ENCODE peak calls at places on chromosome 15, in ten cellular contexts. G, M, Q, B, S, C, I, J, Z and E are unnamed samples.

GRCh38 chr15:38320181-38320580 is 67.5 kb downstream of the SPRED1 start:
- DNase-seq in G (peak), M (no peak), Q (peak), B (no peak), S (no peak), C (peak), I (no peak), J (peak), Z (peak), E (no peak)

GRCh38 chr15:32659340-32659831 is 17.9 kb downstream of the SCG5 start:
- DNase-seq in G (peak), M (no peak), Q (peak), B (no peak), S (no peak), C (peak), I (no peak), J (peak), Z (peak), E (peak)

GRCh38 chr15:94722025-94722636 is 490.8 kb downstream of the MCTP2 start:
- DNase-seq in G (no peak), M (no peak), Q (no peak), B (no peak), S (no peak), C (no peak), I (no peak), J (no peak), Z (peak), E (no peak)

GRCh38 chr15:94638183-94638582 is 406.8 kb downstream of the MCTP2 start:
- DNase-seq in G (no peak), M (no peak), Q (no peak), B (no peak), S (no peak), C (no peak), I (no peak), J (no peak), Z (no peak), E (no peak)

GRCh38 chr15:50886611-50887350 is 21.7 kb upstream of the AP4E1 start:
- DNase-seq in G (no peak), M (no peak), Q (no peak), B (no peak), S (no peak), C (no peak), I (no peak), J (no peak), Z (no peak), E (no peak)

GRCh38 chr15:55907797-55908196 is 85.6 kb downstream of the NEDD4 start:
- DNase-seq in G (peak), M (no peak), Q (peak), B (no peak), S (peak), C (peak), I (no peak), J (peak), Z (peak), E (peak)

GRCh38 chr15:72236381-72237285 is 5.6 kb upstream of the PKM start:
- DNase-seq in G (peak), M (no peak), Q (no peak), B (no peak), S (no peak), C (peak), I (no peak), J (peak), Z (no peak), E (no peak)

GRCh38 chr15:97941572-97941971 is 18.9 kb upstream of the ARRDC4 start:
- DNase-seq in G (no peak), M (no peak), Q (no peak), B (no peak), S (no peak), C (no peak), I (no peak), J (no peak), Z (peak), E (no peak)

GRCh38 chr15:72968531-72968922 is 83.7 kb upstream of the NEO1 start:
- DNase-seq in G (no peak), M (no peak), Q (no peak), B (no peak), S (no peak), C (peak), I (no peak), J (no peak), Z (peak), E (no peak)

GRCh38 chr15:31306036-31306425 is 20.6 kb upstream of the KLF13 start:
- DNase-seq in G (no peak), M (no peak), Q (no peak), B (no peak), S (no peak), C (no peak), I (no peak), J (no peak), Z (no peak), E (no peak)

GRCh38 chr15:58332676-58333400 is 99.0 kb upstream of the LIPC start:
- DNase-seq in G (peak), M (no peak), Q (peak), B (no peak), S (peak), C (peak), I (no peak), J (peak), Z (peak), E (peak)

GRCh38 chr15:74320358-74321247 is 46.8 kb downstream of the CYP11A1 start:
- DNase-seq in G (peak), M (no peak), Q (no peak), B (no peak), S (no peak), C (peak), I (no peak), J (peak), Z (peak), E (peak)

GRCh38 chr15:74723754-74724334 is 1.5 kb downstream of the CYP1A1 start:
- DNase-seq in G (peak), M (peak), Q (peak), B (no peak), S (no peak), C (peak), I (peak), J (peak), Z (peak), E (peak)

GRCh38 chr15:65885668-65886218 is 16.5 kb downstream of the RAB11A start:
- DNase-seq in G (no peak), M (no peak), Q (no peak), B (no peak), S (no peak), C (no peak), I (no peak), J (no peak), Z (no peak), E (no peak)

GRCh38 chr15:79447060-79447459 is 14.9 kb downstream of the MINAR1 start:
- DNase-seq in G (no peak), M (no peak), Q (no peak), B (no peak), S (no peak), C (no peak), I (no peak), J (no peak), Z (no peak), E (no peak)

GRCh38 chr15:96692826-96693225 is 362.3 kb downstream of the NR2F2 start:
- DNase-seq in G (no peak), M (no peak), Q (no peak), B (no peak), S (no peak), C (no peak), I (no peak), J (no peak), Z (no peak), E (no peak)

GRCh38 chr15:40992241-40992741 is 39.0 kb downstream of the CHAC1 start:
- DNase-seq in G (peak), M (no peak), Q (no peak), B (no peak), S (no peak), C (peak), I (no peak), J (peak), Z (no peak), E (peak)

GRCh38 chr15:69160976-69161877 is 792 bp downstream of the GLCE start:
- DNase-seq in G (peak), M (no peak), Q (peak), B (peak), S (no peak), C (peak), I (peak), J (peak), Z (peak), E (peak)

GRCh38 chr15:77028451-77029165 is 33.7 kb downstream of the PSTPIP1 start:
- DNase-seq in G (no peak), M (peak), Q (no peak), B (no peak), S (no peak), C (no peak), I (no peak), J (no peak), Z (no peak), E (no peak)

GRCh38 chr15:33490703-33491102 is 179.9 kb downstream of the RYR3 start:
- DNase-seq in G (no peak), M (no peak), Q (no peak), B (no peak), S (no peak), C (no peak), I (no peak), J (no peak), Z (no peak), E (no peak)

GRCh38 chr15:69626095-69627066 is 173.8 kb downstream of the RPLP1 start:
- DNase-seq in G (no peak), M (no peak), Q (no peak), B (no peak), S (no peak), C (no peak), I (no peak), J (no peak), Z (no peak), E (no peak)

GRCh38 chr15:57591822-57592367 is at the start of gene MYZAP:
- DNase-seq in G (no peak), M (no peak), Q (peak), B (peak), S (no peak), C (peak), I (peak), J (peak), Z (peak), E (no peak)

GRCh38 chr15:35038655-35039534 is 46.2 kb downstream of the NANOGP8 start:
- DNase-seq in G (peak), M (no peak), Q (peak), B (no peak), S (peak), C (peak), I (no peak), J (peak), Z (peak), E (peak)

GRCh38 chr15:61974759-61975158 is 85.5 kb downstream of the VPS13C start:
- DNase-seq in G (peak), M (no peak), Q (no peak), B (no peak), S (no peak), C (no peak), I (no peak), J (peak), Z (peak), E (no peak)

GRCh38 chr15:33453761-33454160 is 143.0 kb downstream of the RYR3 start:
- DNase-seq in G (no peak), M (no peak), Q (no peak), B (no peak), S (no peak), C (no peak), I (no peak), J (no peak), Z (no peak), E (no peak)

GRCh38 chr15:40696228-40696627 is 1.3 kb downstream of the RAD51 start:
- DNase-seq in G (no peak), M (no peak), Q (no peak), B (no peak), S (no peak), C (no peak), I (no peak), J (peak), Z (no peak), E (no peak)

GRCh38 chr15:23439513-23439912 is 7.5 kb downstream of the GOLGA6L2 start:
- DNase-seq in G (no peak), M (no peak), Q (no peak), B (no peak), S (no peak), C (no peak), I (no peak), J (no peak), Z (no peak), E (no peak)

GRCh38 chr15:36863551-36863950 is 236.8 kb downstream of the MEIS2 start:
- DNase-seq in G (peak), M (no peak), Q (no peak), B (no peak), S (no peak), C (no peak), I (no peak), J (no peak), Z (no peak), E (no peak)

GRCh38 chr15:87816811-87817210 is 439.7 kb downstream of the NTRK3 start:
- DNase-seq in G (peak), M (no peak), Q (peak), B (no peak), S (peak), C (peak), I (no peak), J (peak), Z (peak), E (peak)

GRCh38 chr15:98717942-98718341 is 69.6 kb downstream of the IGF1R start:
- DNase-seq in G (no peak), M (no peak), Q (no peak), B (no peak), S (no peak), C (no peak), I (no peak), J (no peak), Z (no peak), E (no peak)

GRCh38 chr15:40244961-40245523 is 6.2 kb downstream of the PAK6 start:
- DNase-seq in G (no peak), M (peak), Q (no peak), B (no peak), S (no peak), C (no peak), I (no peak), J (no peak), Z (peak), E (no peak)

GRCh38 chr15:100461049-100461448 is 67.7 kb downstream of the CERS3 start:
- DNase-seq in G (no peak), M (no peak), Q (no peak), B (peak), S (no peak), C (no peak), I (no peak), J (no peak), Z (no peak), E (no peak)

GRCh38 chr15:93989611-93990010 is 241.8 kb upstream of the MCTP2 start:
- DNase-seq in G (no peak), M (no peak), Q (no peak), B (no peak), S (no peak), C (no peak), I (no peak), J (no peak), Z (no peak), E (no peak)

GRCh38 chr15:97598353-97598798 is 362.1 kb upstream of the ARRDC4 start:
- DNase-seq in G (no peak), M (no peak), Q (no peak), B (no peak), S (no peak), C (peak), I (no peak), J (no peak), Z (no peak), E (no peak)

GRCh38 chr15:79875213-79875612 is 21.6 kb downstream of the MTHFS start:
- DNase-seq in G (no peak), M (no peak), Q (no peak), B (no peak), S (no peak), C (no peak), I (no peak), J (no peak), Z (no peak), E (no peak)

GRCh38 chr15:65336767-65337435 is 32.4 kb downstream of the RNU5B-1 start:
- DNase-seq in G (no peak), M (no peak), Q (no peak), B (no peak), S (no peak), C (no peak), I (no peak), J (no peak), Z (no peak), E (no peak)

GRCh38 chr15:80878867-80879250 is 99.7 kb downstream of the CEMIP start:
- DNase-seq in G (no peak), M (no peak), Q (no peak), B (no peak), S (no peak), C (peak), I (no peak), J (no peak), Z (no peak), E (no peak)

GRCh38 chr15:80875568-80875967 is 96.4 kb downstream of the CEMIP start:
- DNase-seq in G (no peak), M (no peak), Q (no peak), B (no peak), S (no peak), C (no peak), I (no peak), J (peak), Z (no peak), E (no peak)

GRCh38 chr15:80880086-80880485 is 100.9 kb downstream of the CEMIP start:
- DNase-seq in G (no peak), M (no peak), Q (no peak), B (no peak), S (no peak), C (no peak), I (no peak), J (no peak), Z (no peak), E (no peak)

GRCh38 chr15:80876034-80876433 is 96.9 kb downstream of the CEMIP start:
- DNase-seq in G (no peak), M (no peak), Q (no peak), B (no peak), S (no peak), C (peak), I (no peak), J (no peak), Z (no peak), E (no peak)

GRCh38 chr15:80878242-80878866 is 99.2 kb downstream of the CEMIP start:
- DNase-seq in G (peak), M (no peak), Q (peak), B (no peak), S (no peak), C (peak), I (no peak), J (no peak), Z (no peak), E (no peak)
- H3K4me3 ChIP-seq in G (no peak), M (no peak), Q (no peak), B (no peak), S (no peak), C (no peak), I (no peak), J (no peak), Z (no peak), E (no peak)

DNA sequence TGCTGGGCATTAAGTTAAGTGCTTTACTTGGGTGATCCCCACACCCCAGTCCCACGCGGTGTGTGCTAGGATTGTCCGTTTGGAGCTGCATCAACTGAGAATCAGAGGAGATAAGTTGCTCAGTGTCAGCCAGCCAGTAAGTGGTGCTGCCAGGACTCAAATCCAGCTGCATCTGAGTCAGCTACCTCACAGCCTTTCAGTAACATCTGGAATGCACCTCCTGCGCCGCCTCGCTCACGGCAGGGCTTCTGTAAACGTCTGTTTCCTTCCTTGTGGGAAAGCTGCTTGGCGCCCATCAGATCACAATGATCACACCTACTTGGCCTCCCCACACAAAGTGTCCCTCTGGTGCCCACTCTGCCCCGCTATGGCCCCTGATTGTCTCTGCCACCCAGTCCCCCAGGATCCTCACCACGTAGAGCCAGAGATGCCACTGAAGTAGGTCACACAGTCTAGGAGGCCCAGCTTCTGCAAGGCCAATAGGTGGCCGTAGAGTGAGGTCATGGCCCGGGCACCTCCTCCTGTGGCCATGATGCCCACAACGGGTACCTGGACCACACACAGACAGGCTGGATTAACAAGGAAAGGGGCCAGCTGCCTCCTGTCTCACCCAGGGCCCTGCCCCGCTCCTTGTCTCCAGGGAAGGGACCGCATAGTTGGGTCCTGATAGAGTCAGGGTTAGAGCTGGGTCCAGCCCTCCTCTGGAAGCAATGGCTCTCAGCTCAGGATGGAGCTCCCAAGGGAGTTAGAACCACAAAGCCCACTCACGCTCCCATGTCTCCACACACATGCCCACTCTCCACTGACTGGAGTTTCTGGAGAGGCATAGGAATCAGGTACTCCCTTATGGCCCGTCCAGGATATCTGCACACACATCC is 13.5 kb downstream of the PLA2G4D start:
- DNase-seq in G (peak), M (peak), Q (no peak), B (no peak), S (no peak), C (peak), I (no peak), J (peak), Z (no peak), E (no peak)
- H3K4me3 ChIP-seq in G (no peak), M (no peak), Q (no peak), B (no peak), S (no peak), C (no peak), I (no peak), J (no peak), Z (no peak), E (no peak)

DNA sequence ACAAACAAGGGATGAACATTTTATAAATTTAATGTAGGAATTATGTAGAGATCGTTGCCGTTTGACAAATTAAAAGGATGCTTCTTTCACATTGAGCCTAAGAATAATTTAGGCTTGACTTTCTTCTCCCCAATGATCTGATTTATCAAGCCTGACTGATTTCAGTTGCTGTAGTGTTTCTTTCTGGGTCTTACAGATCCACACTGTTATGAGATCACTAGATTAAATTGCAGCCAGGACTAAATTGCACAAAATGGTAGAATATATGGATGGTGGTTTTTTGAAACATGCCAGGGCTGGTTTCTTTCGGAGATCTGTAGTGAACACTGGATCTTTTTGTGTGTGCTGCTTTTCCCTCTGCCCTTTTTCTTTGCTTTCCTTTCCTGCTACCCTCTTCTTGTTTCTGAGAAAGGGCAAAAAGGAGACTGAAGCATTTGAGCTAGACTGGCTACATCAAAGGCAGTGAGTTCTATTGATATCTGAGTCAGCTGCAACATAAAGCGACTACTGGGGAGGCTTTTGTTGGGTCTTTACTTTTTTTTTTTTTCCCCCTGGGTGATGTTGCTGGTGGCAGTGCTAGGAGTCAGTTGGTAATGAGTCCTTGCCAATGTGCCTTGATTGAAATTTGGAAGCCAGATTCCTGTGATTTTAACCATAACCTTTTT is 83.0 kb downstream of the AKAP13 start:
- DNase-seq in G (no peak), M (no peak), Q (no peak), B (no peak), S (no peak), C (no peak), I (peak), J (no peak), Z (no peak), E (no peak)
- H3K4me3 ChIP-seq in G (no peak), M (no peak), Q (no peak), B (no peak), S (no peak), C (no peak), I (no peak), J (no peak), Z (no peak), E (no peak)

DNA sequence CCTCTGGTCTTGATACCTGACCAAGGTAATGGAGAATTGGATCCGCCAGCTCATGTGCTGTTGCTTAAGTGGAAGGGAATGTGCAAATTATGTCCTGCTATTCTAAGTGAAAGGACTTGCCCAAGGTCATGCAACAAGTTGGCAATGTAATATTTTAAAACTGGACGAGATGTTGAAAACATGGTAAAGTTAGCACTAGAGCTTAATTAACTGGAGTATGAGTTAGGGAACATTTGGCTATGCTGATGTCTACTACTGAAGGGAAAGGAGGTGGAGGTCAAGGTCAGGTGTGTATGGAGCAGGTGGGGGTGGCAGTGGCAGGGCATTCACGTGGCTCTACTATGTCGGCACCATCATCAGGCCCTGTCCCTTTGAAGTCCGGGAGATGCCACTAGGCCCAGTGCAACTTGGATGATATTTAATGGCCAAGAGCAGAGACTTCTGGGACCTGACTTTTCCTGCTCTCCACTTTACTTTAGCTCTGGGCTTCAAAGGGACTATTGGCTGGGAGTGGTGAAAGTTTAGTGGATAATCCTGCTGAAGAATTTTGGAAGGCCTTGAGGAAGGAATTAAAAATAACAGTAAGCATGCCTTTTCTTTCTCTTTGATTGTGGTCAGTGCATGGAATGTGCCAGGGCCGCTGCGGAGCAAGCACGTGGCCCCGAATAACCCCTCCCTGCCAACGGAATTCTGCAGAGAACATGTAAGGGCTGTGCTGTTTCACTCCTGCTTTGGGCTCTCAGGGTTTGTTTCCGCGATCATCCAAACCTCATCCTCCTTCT is 14.9 kb downstream of the SMAD3 start:
- DNase-seq in G (peak), M (peak), Q (peak), B (no peak), S (peak), C (peak), I (no peak), J (peak), Z (no peak), E (peak)
- H3K4me3 ChIP-seq in G (no peak), M (peak), Q (no peak), B (no peak), S (no peak), C (no peak), I (no peak), J (peak), Z (no peak), E (peak)